ENCODE peak calls at places on chromosome 20, in eight cellular contexts. A, U, D, H, N, Q, M and O are unnamed samples.

GRCh38 chr20:63133481-63134091 is 82.3 kb downstream of the YTHDF1 start:
- DNase-seq in A (no peak), U (no peak), D (peak; percentile 48), H (no peak), N (no peak), Q (no peak), M (no peak), O (no peak)

GRCh38 chr20:37714973-37715657 is 21.3 kb downstream of the CTNNBL1 start:
- DNase-seq in A (no peak), U (peak; percentile 43), D (no peak), H (no peak), N (no peak), Q (no peak), M (no peak), O (peak; percentile 19)

GRCh38 chr20:19882446-19882845 is 124.4 kb downstream of the RIN2 start:
- DNase-seq in A (no peak), U (no peak), D (no peak), H (no peak), N (no peak), Q (no peak), M (no peak), O (no peak)

GRCh38 chr20:47765715-47766594 is 19.3 kb downstream of the SULF2 start:
- DNase-seq in A (no peak), U (no peak), D (no peak), H (no peak), N (peak; percentile 9), Q (no peak), M (no peak), O (no peak)

GRCh38 chr20:31824554-31825313 is 5.6 kb downstream of the MYLK2 start:
- DNase-seq in A (no peak), U (no peak), D (peak; percentile 44), H (no peak), N (no peak), Q (no peak), M (no peak), O (no peak)

GRCh38 chr20:62739581-62740285 is 31.1 kb downstream of the NTSR1 start:
- DNase-seq in A (no peak), U (no peak), D (peak; percentile 66), H (no peak), N (no peak), Q (no peak), M (peak; percentile 49), O (no peak)

GRCh38 chr20:14384411-14384810 is 47.0 kb upstream of the FLRT3 start:
- DNase-seq in A (no peak), U (no peak), D (no peak), H (no peak), N (no peak), Q (no peak), M (no peak), O (no peak)

GRCh38 chr20:36121981-36122930 is 32.3 kb upstream of the EPB41L1 start:
- DNase-seq in A (no peak), U (no peak), D (peak; percentile 90), H (no peak), N (no peak), Q (no peak), M (no peak), O (no peak)

GRCh38 chr20:58568441-58568931 is 53.3 kb upstream of the APCDD1L start:
- DNase-seq in A (no peak), U (no peak), D (no peak), H (peak; percentile 51), N (no peak), Q (no peak), M (no peak), O (no peak)

GRCh38 chr20:40959325-40960092 is 69.1 kb upstream of the TOP1 start:
- DNase-seq in A (no peak), U (no peak), D (no peak), H (no peak), N (no peak), Q (no peak), M (no peak), O (no peak)

GRCh38 chr20:51595744-51596143 is 53.2 kb upstream of the NFATC2 start:
- DNase-seq in A (no peak), U (no peak), D (no peak), H (no peak), N (no peak), Q (no peak), M (no peak), O (no peak)

GRCh38 chr20:12305555-12305954 is 387.9 kb downstream of the BTBD3 start:
- DNase-seq in A (no peak), U (no peak), D (no peak), H (no peak), N (no peak), Q (peak; percentile 7), M (no peak), O (no peak)

GRCh38 chr20:20024942-20025341 is 7.8 kb downstream of the NAA20 start:
- DNase-seq in A (no peak), U (peak; percentile 26), D (no peak), H (no peak), N (no peak), Q (no peak), M (no peak), O (no peak)

GRCh38 chr20:59837623-59838394 is 95.6 kb downstream of the SYCP2 start:
- DNase-seq in A (no peak), U (no peak), D (no peak), H (no peak), N (no peak), Q (no peak), M (no peak), O (no peak)
- H3K4me3 ChIP-seq in A (no peak overlapping the region), U (no peak overlapping the region), D (no peak overlapping the region), H (no peak overlapping the region), N (no peak overlapping the region), Q (no peak overlapping the region), M (no peak overlapping the region), O (no peak overlapping the region)

GRCh38 chr20:64222851-64223525 is 32.6 kb upstream of the PCMTD2 start:
- DNase-seq in A (no peak), U (no peak), D (no peak), H (no peak), N (no peak), Q (no peak), M (no peak), O (no peak)

GRCh38 chr20:64224344-64225165 is 31.0 kb upstream of the PCMTD2 start:
- DNase-seq in A (peak; percentile 45), U (peak; percentile 91), D (no peak), H (no peak), N (peak; percentile 87), Q (peak; percentile 29), M (no peak), O (peak; percentile 75)

GRCh38 chr20:64222273-64222672 is 33.3 kb upstream of the PCMTD2 start:
- DNase-seq in A (no peak), U (peak; percentile 12), D (no peak), H (no peak), N (no peak), Q (no peak), M (no peak), O (no peak)

GRCh38 chr20:64225166-64225595 is 30.4 kb upstream of the PCMTD2 start:
- DNase-seq in A (no peak), U (no peak), D (no peak), H (no peak), N (no peak), Q (no peak), M (no peak), O (no peak)

DNA sequence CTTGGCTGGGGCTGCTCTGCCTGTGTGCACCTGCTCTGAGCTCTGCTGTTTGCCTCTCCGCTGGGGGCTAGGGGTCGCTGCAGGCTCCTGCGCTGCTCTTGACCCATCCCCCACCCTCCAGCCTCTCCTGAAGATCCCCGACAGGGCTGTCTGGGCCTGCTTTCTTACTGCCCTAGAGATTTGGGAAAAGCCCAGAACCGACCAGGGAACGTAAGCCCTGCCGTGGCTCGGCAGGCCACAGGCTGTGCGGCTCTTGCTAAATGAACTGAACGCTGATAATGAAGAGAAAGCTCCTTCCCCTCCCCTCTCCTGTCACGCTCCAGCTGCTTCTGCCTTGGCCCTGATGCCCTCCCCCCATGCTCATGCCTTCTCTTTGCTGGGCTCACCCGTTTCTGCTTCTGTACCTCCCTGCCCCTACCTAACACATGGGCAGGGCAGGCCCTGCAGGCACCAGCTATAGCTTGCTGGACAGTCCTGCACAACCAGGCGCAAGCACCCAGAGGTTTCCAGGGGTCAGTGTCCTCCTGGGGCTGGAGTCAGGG is 32.0 kb upstream of the PCMTD2 start:
- DNase-seq in A (no peak), U (peak; percentile 24), D (no peak), H (no peak), N (no peak), Q (peak; percentile 60), M (no peak), O (no peak)
- TF ChIP-seq CTCF in A (peak; percentile 46), U (peak; percentile 56), D (no peak), H (peak; percentile 9), N (peak; percentile 66), Q (peak; percentile 37), M (peak; percentile 28), O (peak; percentile 42)

GRCh38 chr20:46025376-46025783 is 3.6 kb upstream of the SLC12A5 start:
- DNase-seq in A (no peak), U (no peak), D (no peak), H (no peak), N (no peak), Q (no peak), M (no peak), O (no peak)

GRCh38 chr20:46022411-46023147 is 6.4 kb upstream of the SLC12A5 start:
- DNase-seq in A (no peak), U (no peak), D (peak; percentile 81), H (peak; percentile 42), N (no peak), Q (peak; percentile 39), M (peak; percentile 72), O (no peak)

GRCh38 chr20:46021361-46022359 is 7.4 kb upstream of the SLC12A5 start:
- DNase-seq in A (no peak), U (no peak), D (peak; percentile 70), H (no peak), N (no peak), Q (no peak), M (peak; percentile 73), O (no peak)

GRCh38 chr20:46023999-46024398 is 5.0 kb upstream of the SLC12A5 start:
- DNase-seq in A (no peak), U (no peak), D (no peak), H (no peak), N (no peak), Q (no peak), M (no peak), O (no peak)

GRCh38 chr20:46023148-46023484 is 5.9 kb upstream of the SLC12A5 start:
- DNase-seq in A (no peak), U (no peak), D (no peak), H (no peak), N (no peak), Q (no peak), M (no peak), O (no peak)
- H3K4me3 ChIP-seq in A (no peak overlapping the region), U (no peak overlapping the region), D (no peak overlapping the region), H (no peak overlapping the region), N (no peak overlapping the region), Q (no peak overlapping the region), M (no peak overlapping the region), O (no peak overlapping the region)

GRCh38 chr20:44598413-44599290 is 16.3 kb downstream of the PKIG start:
- DNase-seq in A (no peak), U (no peak), D (no peak), H (no peak), N (no peak), Q (peak; percentile 83), M (no peak), O (no peak)
- TF ChIP-seq CTCF in A (peak; percentile 25), U (peak; percentile 24), D (peak; percentile 8), H (no peak), N (peak; percentile 43), Q (no peak), M (no peak), O (no peak)